ENCODE peak calls at places on chromosomes 11 and 22, in eight cellular contexts. U, T, Y, Z, X, W, J and Q are unnamed samples.

GRCh38 chr22:45328822-45329535 is 19.2 kb downstream of the FAM118A start:
- DNase-seq in U (no peak), T (no peak), Y (no peak), Z (no peak), X (no peak), W (no peak), J (no peak), Q (no peak)

GRCh38 chr11:61354208-61354607 is 7.5 kb downstream of the CYB561A3 start:
- DNase-seq in U (no peak), T (no peak), Y (no peak), Z (no peak), X (no peak), W (no peak), J (no peak), Q (no peak)

GRCh38 chr22:47093720-47094119 is 331.3 kb downstream of the TBC1D22A start:
- DNase-seq in U (no peak), T (no peak), Y (no peak), Z (no peak), X (no peak), W (no peak), J (no peak), Q (no peak)

GRCh38 chr11:29957406-29957805 is 59.4 kb downstream of the KCNA4 start:
- DNase-seq in U (no peak), T (no peak), Y (no peak), Z (no peak), X (no peak), W (no peak), J (no peak), Q (no peak)

GRCh38 chr22:46079861-46080821 is 70.2 kb upstream of the PPARA start:
- DNase-seq in U (no peak), T (peak; percentile 90), Y (peak; percentile 96), Z (no peak), X (no peak), W (no peak), J (no peak), Q (no peak)

GRCh38 chr22:47107431-47107830 is 345.0 kb downstream of the TBC1D22A start:
- DNase-seq in U (no peak), T (peak; percentile 41), Y (no peak), Z (no peak), X (no peak), W (no peak), J (no peak), Q (peak; percentile 23)

GRCh38 chr22:37553725-37554124 is 6.6 kb upstream of the CDC42EP1 start:
- DNase-seq in U (no peak), T (no peak), Y (no peak), Z (no peak), X (no peak), W (no peak), J (no peak), Q (no peak)

GRCh38 chr11:3145206-3145520 is 19.9 kb downstream of the OSBPL5 start:
- DNase-seq in U (no peak), T (no peak), Y (no peak), Z (no peak), X (no peak), W (no peak), J (no peak), Q (no peak)

GRCh38 chr11:128549256-128549944 is 38.0 kb downstream of the ETS1 start:
- DNase-seq in U (no peak), T (no peak), Y (no peak), Z (no peak), X (no peak), W (no peak), J (no peak), Q (no peak)

GRCh38 chr11:109432105-109432504 is 10.1 kb downstream of the C11orf87 start:
- DNase-seq in U (no peak), T (no peak), Y (no peak), Z (no peak), X (no peak), W (no peak), J (no peak), Q (no peak)

GRCh38 chr11:107780136-107780535 is 68.3 kb upstream of the SLN start:
- DNase-seq in U (no peak), T (no peak), Y (no peak), Z (no peak), X (no peak), W (no peak), J (no peak), Q (no peak)

GRCh38 chr11:85590848-85591483 is 36.2 kb downstream of the DLG2 start:
- DNase-seq in U (peak; percentile 35), T (peak; percentile 38), Y (no peak), Z (no peak), X (no peak), W (no peak), J (no peak), Q (no peak)

GRCh38 chr11:64107300-64107699 is 58.6 kb downstream of the MACROD1 start:
- DNase-seq in U (no peak), T (no peak), Y (no peak), Z (no peak), X (no peak), W (no peak), J (no peak), Q (no peak)

GRCh38 chr11:132943737-132944556 is 588.4 kb downstream of the OPCML start:
- DNase-seq in U (no peak), T (no peak), Y (no peak), Z (no peak), X (no peak), W (no peak), J (no peak), Q (no peak)

GRCh38 chr11:128941573-128942271 is 949 bp downstream of the TP53AIP1 start:
- DNase-seq in U (no peak), T (peak; percentile 58), Y (no peak), Z (no peak), X (no peak), W (no peak), J (no peak), Q (no peak)

GRCh38 chr11:126547161-126547560 is 191.7 kb downstream of the ST3GAL4 start:
- DNase-seq in U (no peak), T (peak; percentile 24), Y (no peak), Z (no peak), X (no peak), W (no peak), J (no peak), Q (no peak)

GRCh38 chr11:4531666-4532065 is 13.3 kb upstream of the OR52M1 start:
- DNase-seq in U (peak; percentile 13), T (no peak), Y (no peak), Z (no peak), X (no peak), W (no peak), J (no peak), Q (no peak)

GRCh38 chr22:37509026-37509886 is 10.0 kb downstream of the CARD10 start:
- DNase-seq in U (no peak), T (no peak), Y (no peak), Z (no peak), X (no peak), W (no peak), J (no peak), Q (no peak)

GRCh38 chr11:65594991-65595920 is at the start of gene KCNK7:
- DNase-seq in U (no peak), T (no peak), Y (no peak), Z (no peak), X (peak; percentile 31), W (no peak), J (no peak), Q (no peak)

GRCh38 chr22:44882226-44882905 is 127.4 kb downstream of the PHF21B start:
- DNase-seq in U (no peak), T (no peak), Y (no peak), Z (no peak), X (no peak), W (no peak), J (no peak), Q (no peak)

GRCh38 chr11:100574894-100575769 is 112.0 kb upstream of the ARHGAP42 start:
- DNase-seq in U (peak; percentile 32), T (peak; percentile 36), Y (no peak), Z (no peak), X (no peak), W (no peak), J (no peak), Q (no peak)

GRCh38 chr11:114284021-114284420 is 12.2 kb upstream of the NNMT start:
- DNase-seq in U (peak; percentile 68), T (peak; percentile 57), Y (no peak), Z (no peak), X (no peak), W (no peak), J (no peak), Q (no peak)

GRCh38 chr11:61325649-61326414 is 7.1 kb downstream of the DDB1 start:
- DNase-seq in U (no peak), T (peak; percentile 81), Y (no peak), Z (no peak), X (no peak), W (no peak), J (no peak), Q (no peak)

GRCh38 chr22:49807129-49807528 is 20.5 kb downstream of the BRD1 start:
- DNase-seq in U (no peak), T (no peak), Y (no peak), Z (no peak), X (no peak), W (no peak), J (no peak), Q (no peak)

GRCh38 chr11:134656861-134657540 is 245.0 kb upstream of the B3GAT1 start:
- DNase-seq in U (no peak), T (no peak), Y (no peak), Z (no peak), X (no peak), W (no peak), J (no peak), Q (no peak)

GRCh38 chr22:32826537-32826936 is 25.0 kb downstream of the TIMP3 start:
- DNase-seq in U (no peak), T (no peak), Y (no peak), Z (no peak), X (no peak), W (no peak), J (no peak), Q (no peak)

GRCh38 chr11:2778630-2779498 is 79.1 kb upstream of the KCNQ1OT1 start:
- DNase-seq in U (peak; percentile 11), T (peak; percentile 97), Y (peak; percentile 96), Z (no peak), X (no peak), W (no peak), J (peak; percentile 15), Q (no peak)

GRCh38 chr11:64000026-64000739 is 13.9 kb downstream of the OTUB1 start:
- DNase-seq in U (no peak), T (no peak), Y (no peak), Z (peak; percentile 51), X (peak; percentile 90), W (peak; percentile 75), J (peak; percentile 76), Q (no peak)

GRCh38 chr11:134613646-134614045 is 201.6 kb upstream of the B3GAT1 start:
- DNase-seq in U (no peak), T (no peak), Y (no peak), Z (no peak), X (no peak), W (no peak), J (no peak), Q (no peak)

GRCh38 chr11:26846222-26846621 is 124.4 kb upstream of the SLC5A12 start:
- DNase-seq in U (no peak), T (no peak), Y (no peak), Z (no peak), X (no peak), W (no peak), J (no peak), Q (no peak)

GRCh38 chr11:41245704-41246398 is 213.6 kb downstream of the LRRC4C start:
- DNase-seq in U (no peak), T (peak; percentile 1), Y (peak; percentile 69), Z (no peak), X (no peak), W (no peak), J (no peak), Q (no peak)

GRCh38 chr11:107157146-107157808 is 139.0 kb upstream of the GUCY1A2 start:
- DNase-seq in U (no peak), T (no peak), Y (no peak), Z (no peak), X (no peak), W (no peak), J (no peak), Q (no peak)

GRCh38 chr11:130308925-130309324 is 5.8 kb downstream of the ZBTB44 start:
- DNase-seq in U (no peak), T (no peak), Y (no peak), Z (no peak), X (no peak), W (no peak), J (no peak), Q (no peak)

GRCh38 chr22:27578937-27579617 is 222.5 kb downstream of the MN1 start:
- DNase-seq in U (no peak), T (no peak), Y (no peak), Z (no peak), X (no peak), W (no peak), J (no peak), Q (no peak)